ENCODE peak calls at places on chromosomes 2 and 18, in eight cellular contexts. Y is posterior cingulate gyrus; O is T-helper 17 cell; W is NCI-H1092 treated with DMSO at 0.1 percent for 48 hours; R is H54; H is cerebellar cortex; P is cardiac fibroblast; G is stimulated activated CD8-positive, alpha-beta memory T cell treated with anti-CD3 and anti-CD28 coated beads, Interleukin-4, amount 100 ng/mL, for 1 hour. M is an unnamed sample.

GRCh38 chr2:151827564-151828142 is 568 bp downstream of the ARL5A start:
- DNase-seq in Y (no peak), O (peak; percentile 9), W (peak; percentile 23), R (no peak), H (peak; percentile 33), P (peak; percentile 34), G (no peak), M (no peak)

GRCh38 chr2:201777043-201777442 is 3.7 kb downstream of the ALS2 start:
- DNase-seq in Y (no peak), O (no peak), W (no peak), R (no peak), H (peak; percentile 53), P (no peak), G (no peak), M (no peak)

GRCh38 chr2:128401680-128402079 is 83.0 kb upstream of the HS6ST1 start:
- DNase-seq in Y (no peak), O (no peak), W (no peak), R (no peak), H (no peak), P (no peak), G (no peak), M (no peak)

GRCh38 chr2:85131116-85131515 is 2.1 kb upstream of the TCF7L1 start:
- DNase-seq in Y (no peak), O (no peak), W (no peak), R (no peak), H (peak; percentile 33), P (peak; percentile 57), G (no peak), M (no peak)

GRCh38 chr18:77197073-77197472 is 52.6 kb upstream of the GALR1 start:
- DNase-seq in Y (no peak), O (no peak), W (no peak), R (no peak), H (no peak), P (no peak), G (no peak), M (no peak)

GRCh38 chr2:85888020-85888744 is 608 bp downstream of the ST3GAL5 start:
- DNase-seq in Y (peak; percentile 28), O (no peak), W (peak; percentile 21), R (no peak), H (peak; percentile 54), P (no peak), G (no peak), M (no peak)

GRCh38 chr2:226463154-226463553 is 336.5 kb downstream of the IRS1 start:
- DNase-seq in Y (no peak), O (no peak), W (no peak), R (no peak), H (no peak), P (no peak), G (no peak), M (no peak)

GRCh38 chr2:240169486-240170353 is 29.3 kb upstream of the OTOS start:
- DNase-seq in Y (no peak), O (no peak), W (no peak), R (no peak), H (no peak), P (no peak), G (no peak), M (no peak)

GRCh38 chr2:98479959-98480524 is 35.4 kb downstream of the INPP4A start:
- DNase-seq in Y (peak; percentile 38), O (peak; percentile 56), W (peak; percentile 67), R (peak; percentile 74), H (peak; percentile 69), P (peak; percentile 82), G (no peak), M (no peak)

GRCh38 chr2:70084973-70085710 is 2.1 kb upstream of the PCBP1 start:
- DNase-seq in Y (no peak), O (peak; percentile 67), W (peak; percentile 48), R (no peak), H (peak; percentile 70), P (no peak), G (no peak), M (no peak)

GRCh38 chr2:219056896-219057708 is 3.6 kb downstream of the IHH start:
- DNase-seq in Y (no peak), O (no peak), W (no peak), R (no peak), H (no peak), P (no peak), G (no peak), M (no peak)

GRCh38 chr18:11176416-11176815 is 27.0 kb upstream of the PIEZO2 start:
- DNase-seq in Y (no peak), O (no peak), W (no peak), R (peak; percentile 57), H (no peak), P (peak; percentile 17), G (no peak), M (no peak)

GRCh38 chr2:67938053-67938452 is 124.8 kb downstream of the C1D start:
- DNase-seq in Y (no peak), O (no peak), W (no peak), R (no peak), H (no peak), P (no peak), G (no peak), M (no peak)

GRCh38 chr2:149307014-149307413 is 23.4 kb upstream of the LYPD6 start:
- DNase-seq in Y (no peak), O (no peak), W (no peak), R (no peak), H (no peak), P (peak; percentile 2), G (no peak), M (no peak)

GRCh38 chr2:19874726-19875125 is 27.1 kb downstream of the TTC32 start:
- DNase-seq in Y (no peak), O (no peak), W (no peak), R (no peak), H (no peak), P (no peak), G (no peak), M (no peak)

GRCh38 chr18:1094408-1094807 is 189.7 kb downstream of the ADCYAP1 start:
- DNase-seq in Y (no peak), O (no peak), W (no peak), R (peak; percentile 61), H (no peak), P (peak; percentile 25), G (no peak), M (peak; percentile 42)

GRCh38 chr2:201250741-201251140 is 9.6 kb upstream of the CASP8 start:
- DNase-seq in Y (no peak), O (no peak), W (no peak), R (no peak), H (no peak), P (no peak), G (no peak), M (no peak)

GRCh38 chr2:127381762-127382161 is 6.0 kb downstream of the MAP3K2 start:
- DNase-seq in Y (no peak), O (no peak), W (no peak), R (no peak), H (no peak), P (no peak), G (no peak), M (no peak)

GRCh38 chr2:59302683-59303082 is 1061.6 kb upstream of the FANCL start:
- DNase-seq in Y (no peak), O (no peak), W (no peak), R (no peak), H (no peak), P (no peak), G (no peak), M (no peak)

GRCh38 chr2:181774601-181775179 is 94.4 kb upstream of the NEUROD1 start:
- DNase-seq in Y (no peak), O (no peak), W (no peak), R (no peak), H (no peak), P (no peak), G (no peak), M (no peak)

GRCh38 chr18:10453885-10454772 is at the start of gene APCDD1:
- DNase-seq in Y (peak; percentile 69), O (no peak), W (peak; percentile 27), R (no peak), H (no peak), P (peak; percentile 40), G (no peak), M (peak; percentile 70)

GRCh38 chr18:50722311-50722710 is 97.5 kb downstream of the MRO start:
- DNase-seq in Y (no peak), O (no peak), W (no peak), R (no peak), H (no peak), P (no peak), G (no peak), M (no peak)

GRCh38 chr18:65587491-65587890 is 163.3 kb upstream of the CDH7 start:
- DNase-seq in Y (no peak), O (no peak), W (no peak), R (no peak), H (no peak), P (no peak), G (no peak), M (no peak)

GRCh38 chr18:79902640-79903039 is 48.8 kb downstream of the SLC66A2 start:
- DNase-seq in Y (no peak), O (no peak), W (no peak), R (no peak), H (no peak), P (no peak), G (no peak), M (no peak)

GRCh38 chr18:79465392-79465991 is 69.8 kb downstream of the NFATC1 start:
- DNase-seq in Y (no peak), O (no peak), W (no peak), R (no peak), H (no peak), P (no peak), G (no peak), M (no peak)

GRCh38 chr2:71004356-71004755 is 9.7 kb upstream of the TEX261 start:
- DNase-seq in Y (no peak), O (no peak), W (no peak), R (no peak), H (no peak), P (no peak), G (no peak), M (no peak)

GRCh38 chr2:188725981-188726380 is 248.2 kb upstream of the COL3A1 start:
- DNase-seq in Y (no peak), O (no peak), W (no peak), R (no peak), H (no peak), P (peak; percentile 74), G (no peak), M (no peak)

GRCh38 chr2:95348609-95349567 is 51.7 kb downstream of the KCNIP3 start:
- DNase-seq in Y (no peak), O (no peak), W (no peak), R (no peak), H (no peak), P (peak; percentile 39), G (no peak), M (no peak)

GRCh38 chr2:204110250-204111183 is 174.0 kb downstream of the ICOS start:
- DNase-seq in Y (no peak), O (peak; percentile 20), W (no peak), R (no peak), H (no peak), P (peak; percentile 16), G (no peak), M (no peak)

GRCh38 chr18:5469340-5469739 is 74.5 kb downstream of the EPB41L3 start:
- DNase-seq in Y (no peak), O (no peak), W (no peak), R (no peak), H (no peak), P (no peak), G (no peak), M (no peak)

GRCh38 chr2:218418717-218419458 is at the start of gene VIL1:
- DNase-seq in Y (no peak), O (no peak), W (no peak), R (no peak), H (no peak), P (no peak), G (no peak), M (no peak)

GRCh38 chr2:79993144-79993543 is 311.4 kb downstream of the LRRTM1 start:
- DNase-seq in Y (no peak), O (no peak), W (no peak), R (no peak), H (no peak), P (peak; percentile 12), G (no peak), M (no peak)

GRCh38 chr2:107334311-107334710 is 448.3 kb upstream of the ST6GAL2 start:
- DNase-seq in Y (no peak), O (no peak), W (no peak), R (no peak), H (no peak), P (peak; percentile 11), G (no peak), M (no peak)

GRCh38 chr2:232632904-232633412 is 446 bp upstream of the EFHD1 start:
- DNase-seq in Y (peak; percentile 74), O (no peak), W (no peak), R (peak; percentile 38), H (peak; percentile 22), P (no peak), G (no peak), M (peak; percentile 45)

M was measured in 8988T.